ENCODE peak calls at places on chromosome 5, in ten cellular contexts. One of them, this sample, is unnamed.

GRCh38 chr5:158384535-158385421 is 525.8 kb upstream of the CLINT1 start:
- DNase-seq in posterior cingulate gyrus: no peak
- DNase-seq in left lobe of liver: no peak
- DNase-seq in EL: peak; percentile 99
- DNase-seq in NCI-H748 treated with DMSO at 0.1 percent for 48 hours: no peak
- DNase-seq in endothelial cell of umbilical vein: peak; percentile 79
- DNase-seq in HS-5: peak; percentile 99
- DNase-seq in skeletal muscle cell: peak; percentile 97
- DNase-seq in tibial artery: peak; percentile 26
- DNase-seq in PC-3: peak; percentile 99
- DNase-seq in this sample: peak; percentile 18

GRCh38 chr5:9390128-9390527 is 155.7 kb downstream of the SEMA5A start:
- DNase-seq in posterior cingulate gyrus: no peak
- DNase-seq in left lobe of liver: no peak
- DNase-seq in EL: no peak
- DNase-seq in NCI-H748 treated with DMSO at 0.1 percent for 48 hours: no peak
- DNase-seq in endothelial cell of umbilical vein: no peak
- DNase-seq in HS-5: no peak
- DNase-seq in skeletal muscle cell: no peak
- DNase-seq in tibial artery: no peak
- DNase-seq in PC-3: no peak
- DNase-seq in this sample: no peak

GRCh38 chr5:175059687-175060194 is 335.4 kb downstream of the MSX2 start:
- DNase-seq in posterior cingulate gyrus: peak; percentile 98
- DNase-seq in left lobe of liver: peak; percentile 57
- DNase-seq in EL: peak; percentile 58
- DNase-seq in NCI-H748 treated with DMSO at 0.1 percent for 48 hours: peak; percentile 90
- DNase-seq in endothelial cell of umbilical vein: no peak
- DNase-seq in HS-5: peak; percentile 2
- DNase-seq in skeletal muscle cell: no peak
- DNase-seq in tibial artery: peak; percentile 24
- DNase-seq in PC-3: no peak
- DNase-seq in this sample: peak; percentile 49

GRCh38 chr5:127229185-127229889 is 61.3 kb upstream of the MEGF10 start:
- DNase-seq in posterior cingulate gyrus: peak; percentile 93
- DNase-seq in left lobe of liver: peak; percentile 51
- DNase-seq in EL: peak; percentile 58
- DNase-seq in NCI-H748 treated with DMSO at 0.1 percent for 48 hours: peak; percentile 32
- DNase-seq in endothelial cell of umbilical vein: peak; percentile 49
- DNase-seq in HS-5: no peak
- DNase-seq in skeletal muscle cell: no peak
- DNase-seq in tibial artery: peak; percentile 61
- DNase-seq in PC-3: peak; percentile 51
- DNase-seq in this sample: peak; percentile 72

GRCh38 chr5:171152382-171152781 is 156.7 kb upstream of the TLX3 start:
- DNase-seq in posterior cingulate gyrus: no peak
- DNase-seq in left lobe of liver: no peak
- DNase-seq in EL: peak; percentile 39
- DNase-seq in NCI-H748 treated with DMSO at 0.1 percent for 48 hours: peak; percentile 30
- DNase-seq in endothelial cell of umbilical vein: peak; percentile 25
- DNase-seq in HS-5: no peak
- DNase-seq in skeletal muscle cell: peak; percentile 4
- DNase-seq in tibial artery: no peak
- DNase-seq in PC-3: peak; percentile 76
- DNase-seq in this sample: no peak

GRCh38 chr5:139394123-139394653 is 716 bp downstream of the PROB1 start:
- DNase-seq in posterior cingulate gyrus: peak; percentile 90
- DNase-seq in left lobe of liver: no peak
- DNase-seq in EL: peak; percentile 55
- DNase-seq in NCI-H748 treated with DMSO at 0.1 percent for 48 hours: no peak
- DNase-seq in endothelial cell of umbilical vein: peak; percentile 34
- DNase-seq in HS-5: no peak
- DNase-seq in skeletal muscle cell: no peak
- DNase-seq in tibial artery: no peak
- DNase-seq in PC-3: no peak
- DNase-seq in this sample: peak; percentile 77

GRCh38 chr5:173964491-173964890 is 24.5 kb upstream of the C5orf47 start:
- DNase-seq in posterior cingulate gyrus: no peak
- DNase-seq in left lobe of liver: no peak
- DNase-seq in EL: no peak
- DNase-seq in NCI-H748 treated with DMSO at 0.1 percent for 48 hours: no peak
- DNase-seq in endothelial cell of umbilical vein: no peak
- DNase-seq in HS-5: no peak
- DNase-seq in skeletal muscle cell: no peak
- DNase-seq in tibial artery: no peak
- DNase-seq in PC-3: no peak
- DNase-seq in this sample: no peak

GRCh38 chr5:79983618-79984017 is 7.4 kb downstream of the MTX3 start:
- DNase-seq in posterior cingulate gyrus: no peak
- DNase-seq in left lobe of liver: no peak
- DNase-seq in EL: no peak
- DNase-seq in NCI-H748 treated with DMSO at 0.1 percent for 48 hours: no peak
- DNase-seq in endothelial cell of umbilical vein: no peak
- DNase-seq in HS-5: no peak
- DNase-seq in skeletal muscle cell: no peak
- DNase-seq in tibial artery: no peak
- DNase-seq in PC-3: no peak
- DNase-seq in this sample: no peak

GRCh38 chr5:163473613-163474243 is 13.3 kb downstream of the HMMR start:
- DNase-seq in posterior cingulate gyrus: no peak
- DNase-seq in left lobe of liver: no peak
- DNase-seq in EL: peak; percentile 9
- DNase-seq in NCI-H748 treated with DMSO at 0.1 percent for 48 hours: no peak
- DNase-seq in endothelial cell of umbilical vein: peak; percentile 18
- DNase-seq in HS-5: no peak
- DNase-seq in skeletal muscle cell: no peak
- DNase-seq in tibial artery: no peak
- DNase-seq in PC-3: peak; percentile 48
- DNase-seq in this sample: no peak

GRCh38 chr5:169710675-169711074 is 73.6 kb downstream of the DOCK2 start:
- DNase-seq in posterior cingulate gyrus: no peak
- DNase-seq in left lobe of liver: no peak
- DNase-seq in EL: no peak
- DNase-seq in NCI-H748 treated with DMSO at 0.1 percent for 48 hours: no peak
- DNase-seq in endothelial cell of umbilical vein: no peak
- DNase-seq in HS-5: no peak
- DNase-seq in skeletal muscle cell: no peak
- DNase-seq in tibial artery: no peak
- DNase-seq in PC-3: no peak
- DNase-seq in this sample: no peak

GRCh38 chr5:59390074-59390659 is 503.4 kb downstream of the PDE4D start:
- DNase-seq in posterior cingulate gyrus: no peak
- DNase-seq in left lobe of liver: no peak
- DNase-seq in EL: peak; percentile 22
- DNase-seq in NCI-H748 treated with DMSO at 0.1 percent for 48 hours: peak; percentile 38
- DNase-seq in endothelial cell of umbilical vein: peak; percentile 40
- DNase-seq in HS-5: no peak
- DNase-seq in skeletal muscle cell: no peak
- DNase-seq in tibial artery: no peak
- DNase-seq in PC-3: no peak
- DNase-seq in this sample: no peak

GRCh38 chr5:55278778-55279177 is 28.7 kb downstream of the DHX29 start:
- DNase-seq in posterior cingulate gyrus: no peak
- DNase-seq in left lobe of liver: no peak
- DNase-seq in EL: peak; percentile 69
- DNase-seq in NCI-H748 treated with DMSO at 0.1 percent for 48 hours: no peak
- DNase-seq in endothelial cell of umbilical vein: no peak
- DNase-seq in HS-5: peak; percentile 36
- DNase-seq in skeletal muscle cell: peak; percentile 9
- DNase-seq in tibial artery: no peak
- DNase-seq in PC-3: peak; percentile 1
- DNase-seq in this sample: no peak

GRCh38 chr5:30808996-30809395 is 384.5 kb upstream of the CDH6 start:
- DNase-seq in posterior cingulate gyrus: no peak
- DNase-seq in left lobe of liver: no peak
- DNase-seq in EL: no peak
- DNase-seq in NCI-H748 treated with DMSO at 0.1 percent for 48 hours: no peak
- DNase-seq in endothelial cell of umbilical vein: no peak
- DNase-seq in HS-5: no peak
- DNase-seq in skeletal muscle cell: no peak
- DNase-seq in tibial artery: no peak
- DNase-seq in PC-3: peak; percentile 20
- DNase-seq in this sample: no peak

GRCh38 chr5:178465861-178466288 is 124.3 kb downstream of the COL23A1 start:
- DNase-seq in posterior cingulate gyrus: no peak
- DNase-seq in left lobe of liver: peak; percentile 37
- DNase-seq in EL: no peak
- DNase-seq in NCI-H748 treated with DMSO at 0.1 percent for 48 hours: no peak
- DNase-seq in endothelial cell of umbilical vein: no peak
- DNase-seq in HS-5: no peak
- DNase-seq in skeletal muscle cell: no peak
- DNase-seq in tibial artery: no peak
- DNase-seq in PC-3: no peak
- DNase-seq in this sample: no peak

GRCh38 chr5:159602434-159602833 is 272.1 kb upstream of the IL12B start:
- DNase-seq in posterior cingulate gyrus: no peak
- DNase-seq in left lobe of liver: no peak
- DNase-seq in EL: no peak
- DNase-seq in NCI-H748 treated with DMSO at 0.1 percent for 48 hours: no peak
- DNase-seq in endothelial cell of umbilical vein: no peak
- DNase-seq in HS-5: no peak
- DNase-seq in skeletal muscle cell: no peak
- DNase-seq in tibial artery: no peak
- DNase-seq in PC-3: no peak
- DNase-seq in this sample: no peak